ENCODE peak calls at places on chromosome 19, in eight cellular contexts. A is heart left ventricle, D is esophagus squamous epithelium, K is tibial nerve, I is Peyer's patch, P is uterus, N is sigmoid colon, R is stomach. O is an unnamed sample.

GRCh38 chr19:29724102-29724641 is 9.1 kb upstream of the C19orf12 start:
- DNase-seq in A (no peak), D (no peak), K (no peak), I (no peak), P (no peak), N (no peak), R (no peak), O (no peak)

GRCh38 chr19:38736413-38737280 is 7.6 kb downstream of the CAPN12 start:
- DNase-seq in A (peak), D (no peak), K (no peak), I (peak), P (peak), N (peak), R (peak), O (no peak)

GRCh38 chr19:5697022-5697889 is 7.2 kb downstream of the RPL36 start:
- DNase-seq in A (no peak), D (no peak), K (no peak), I (no peak), P (no peak), N (peak), R (no peak), O (no peak)

GRCh38 chr19:3046621-3047306 is 15.5 kb downstream of the TLE5 start:
- DNase-seq in A (no peak), D (no peak), K (peak), I (no peak), P (peak), N (peak), R (no peak), O (no peak)

GRCh38 chr19:10568444-10568825 is 344 bp downstream of the CDKN2D start:
- DNase-seq in A (peak), D (no peak), K (no peak), I (peak), P (no peak), N (peak), R (peak), O (no peak)

GRCh38 chr19:55101261-55101660 is 16.2 kb downstream of the PPP1R12C start:
- DNase-seq in A (no peak), D (no peak), K (no peak), I (no peak), P (no peak), N (no peak), R (no peak), O (no peak)

GRCh38 chr19:29543381-29543780 is 17.6 kb downstream of the VSTM2B start:
- DNase-seq in A (no peak), D (no peak), K (no peak), I (no peak), P (no peak), N (peak), R (no peak), O (no peak)

GRCh38 chr19:511101-511841 is 4.0 kb downstream of the TPGS1 start:
- DNase-seq in A (peak), D (no peak), K (no peak), I (peak), P (no peak), N (peak), R (peak), O (no peak)

GRCh38 chr19:5358173-5358800 is 17.7 kb upstream of the PTPRS start:
- DNase-seq in A (no peak), D (no peak), K (no peak), I (no peak), P (no peak), N (no peak), R (no peak), O (peak)

GRCh38 chr19:54469496-54469934 is 3.6 kb downstream of the CDC42EP5 start:
- DNase-seq in A (peak), D (no peak), K (no peak), I (no peak), P (no peak), N (no peak), R (peak), O (no peak)

DNA sequence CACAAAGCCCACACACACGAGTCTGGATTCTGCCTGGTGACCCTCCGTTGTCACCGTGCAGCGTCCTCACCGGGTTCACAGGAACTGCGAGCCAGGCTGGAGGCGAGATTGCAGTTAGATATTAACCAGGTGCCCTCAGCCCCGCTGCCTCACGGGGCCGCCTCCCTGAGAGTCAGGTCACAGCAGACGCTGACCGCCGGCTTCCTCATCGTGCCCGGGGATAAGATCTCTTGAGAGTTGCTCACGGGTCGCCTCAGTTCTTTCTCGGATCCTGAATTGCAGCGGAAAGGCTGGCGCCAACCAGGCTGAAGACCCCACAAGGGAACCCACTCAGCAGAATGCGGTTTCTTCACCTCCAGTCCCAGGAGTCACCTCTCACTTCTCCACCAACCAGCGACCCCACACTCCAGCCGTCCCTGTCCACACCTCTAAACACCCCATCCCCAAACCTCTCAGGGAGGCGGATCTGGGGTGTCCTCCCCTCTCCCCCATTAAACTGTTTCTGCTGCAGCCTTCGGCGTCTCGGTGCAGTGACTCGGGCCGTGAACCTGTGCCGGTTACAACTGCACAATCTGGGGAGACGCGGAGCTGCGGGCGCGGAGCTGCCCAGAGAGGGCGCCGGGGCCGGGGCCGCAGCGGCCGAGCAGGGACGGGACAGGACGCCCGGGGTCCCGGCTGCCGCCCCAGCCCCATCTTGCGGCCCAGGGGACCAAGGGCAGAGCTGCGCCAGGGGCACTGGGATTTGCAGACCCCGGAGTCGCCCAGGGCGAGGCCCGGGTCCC is 591 bp downstream of the ZNF823 start:
- DNase-seq in A (peak), D (no peak), K (no peak), I (peak), P (peak), N (peak), R (peak), O (peak)
- TF ChIP-seq POLR2A in A (no peak), D (peak), K (no peak), I (peak), P (no peak), N (peak), R (no peak), O (no peak)

GRCh38 chr19:33528404-33528803 is 6.8 kb upstream of the PEPD start:
- DNase-seq in A (no peak), D (no peak), K (no peak), I (no peak), P (no peak), N (no peak), R (no peak), O (no peak)
- TF ChIP-seq POLR2A in A (no peak), D (no peak), K (no peak), I (no peak), P (no peak), N (no peak), R (no peak), O (no peak)

GRCh38 chr19:18763674-18764590 is 27.2 kb downstream of the COMP start:
- DNase-seq in A (no peak), D (no peak), K (no peak), I (no peak), P (no peak), N (no peak), R (no peak), O (no peak)

GRCh38 chr19:18762125-18763023 is 28.7 kb downstream of the COMP start:
- DNase-seq in A (peak), D (no peak), K (peak), I (no peak), P (peak), N (peak), R (peak), O (peak)

GRCh38 chr19:18759435-18760426 is 31.4 kb downstream of the COMP start:
- DNase-seq in A (no peak), D (no peak), K (no peak), I (no peak), P (no peak), N (no peak), R (no peak), O (no peak)

GRCh38 chr19:18760440-18761383 is 30.4 kb downstream of the COMP start:
- DNase-seq in A (no peak), D (no peak), K (no peak), I (no peak), P (no peak), N (no peak), R (no peak), O (no peak)

DNA sequence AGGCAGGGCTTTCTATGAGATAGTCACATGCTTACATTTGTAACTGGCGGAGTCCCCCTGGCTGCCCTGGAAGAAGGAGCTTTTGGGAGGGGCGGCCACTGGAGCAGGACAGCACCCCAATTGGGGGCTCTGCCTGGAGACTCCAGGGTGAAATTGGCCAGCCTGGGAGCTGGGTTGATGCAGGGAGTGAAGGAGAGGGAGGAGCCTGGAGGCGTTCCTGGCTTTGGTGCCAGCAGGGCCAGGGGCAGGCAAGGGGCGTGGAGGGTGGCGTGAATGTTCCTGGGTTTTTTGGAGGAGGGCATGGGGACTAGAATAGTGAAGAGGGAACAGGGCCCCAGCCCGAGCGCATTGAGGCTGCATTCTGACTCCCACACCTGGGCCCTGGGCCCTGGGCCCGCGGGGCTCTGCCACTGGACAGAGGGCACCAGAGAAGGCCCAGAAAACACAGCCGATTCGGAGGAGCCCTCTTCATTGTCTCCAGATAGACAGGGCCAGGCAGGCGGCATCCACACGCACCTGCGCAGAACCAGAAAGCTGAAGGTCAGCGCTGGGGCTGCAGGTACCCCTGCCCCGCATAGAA is 29.5 kb downstream of the COMP start:
- DNase-seq in A (no peak), D (no peak), K (no peak), I (no peak), P (no peak), N (no peak), R (peak), O (no peak)
- TF ChIP-seq POLR2A in A (no peak), D (no peak), K (no peak), I (no peak), P (no peak), N (no peak), R (no peak), O (no peak)

DNA sequence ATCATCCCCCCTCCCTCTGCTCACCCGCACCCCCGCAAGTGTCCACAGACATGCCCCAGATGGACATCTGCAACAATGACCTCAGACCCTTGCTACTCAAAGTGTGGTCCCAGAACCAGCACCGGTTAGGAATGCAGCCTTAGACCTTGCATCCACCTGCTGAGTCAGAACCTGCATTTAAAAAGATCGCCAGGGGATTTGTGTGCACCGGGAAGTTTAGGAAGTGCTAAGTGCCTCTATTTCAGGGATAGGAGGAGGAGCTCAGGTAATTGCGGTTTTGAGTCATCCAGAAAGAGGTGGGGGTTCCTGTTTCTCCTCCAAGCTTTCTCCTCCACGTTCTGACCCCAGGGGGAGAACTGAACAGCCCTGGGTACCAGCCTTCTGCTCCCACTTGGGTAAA is 46.2 kb downstream of the CACNA1A start:
- DNase-seq in A (no peak), D (no peak), K (no peak), I (no peak), P (no peak), N (no peak), R (no peak), O (no peak)
- TF ChIP-seq POLR2A in A (no peak), D (no peak), K (no peak), I (no peak), P (no peak), N (no peak), R (no peak), O (no peak)

GRCh38 chr19:41244117-41244516 is 20.1 kb upstream of the HNRNPUL1 start:
- DNase-seq in A (no peak), D (no peak), K (no peak), I (no peak), P (no peak), N (no peak), R (no peak), O (no peak)

GRCh38 chr19:41238244-41238643 is 19.2 kb downstream of the AXL start:
- DNase-seq in A (no peak), D (no peak), K (no peak), I (no peak), P (no peak), N (no peak), R (no peak), O (no peak)

GRCh38 chr19:41239363-41239762 is 20.3 kb downstream of the AXL start:
- DNase-seq in A (no peak), D (no peak), K (no peak), I (no peak), P (no peak), N (no peak), R (no peak), O (no peak)

GRCh38 chr19:41241859-41242258 is 22.3 kb upstream of the HNRNPUL1 start:
- DNase-seq in A (no peak), D (no peak), K (no peak), I (no peak), P (no peak), N (no peak), R (no peak), O (no peak)

DNA sequence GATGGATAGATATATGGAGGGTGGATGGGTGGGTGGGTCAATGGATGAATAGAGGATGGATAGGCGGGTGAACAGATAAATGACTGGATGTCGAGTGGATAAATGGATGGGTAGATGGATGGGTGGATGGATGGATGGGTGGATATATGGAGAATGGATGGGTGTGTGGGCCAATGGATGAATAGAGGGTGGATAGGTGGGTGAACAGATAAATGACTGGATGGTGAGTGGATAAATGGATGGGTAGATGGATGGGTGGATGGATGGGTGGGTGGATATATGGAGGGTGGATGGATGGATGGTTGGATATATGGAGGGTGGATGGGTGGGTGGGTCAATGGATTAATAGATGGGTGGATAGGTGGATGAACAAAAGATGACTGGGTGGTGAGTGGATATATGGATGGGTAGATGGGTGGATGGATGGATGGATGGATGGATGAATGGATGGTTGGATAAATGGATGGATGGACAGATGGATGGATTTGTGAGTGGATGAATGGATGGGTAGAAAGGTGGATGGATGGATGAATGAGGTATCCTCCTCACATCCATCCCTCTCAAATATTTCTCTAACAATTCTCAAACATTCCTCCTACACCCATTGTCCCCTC is 21.0 kb downstream of the AXL start:
- DNase-seq in A (no peak), D (no peak), K (no peak), I (no peak), P (no peak), N (no peak), R (no peak), O (no peak)
- TF ChIP-seq POLR2A in A (no peak), D (no peak), K (no peak), I (no peak), P (no peak), N (no peak), R (no peak), O (no peak)

DNA sequence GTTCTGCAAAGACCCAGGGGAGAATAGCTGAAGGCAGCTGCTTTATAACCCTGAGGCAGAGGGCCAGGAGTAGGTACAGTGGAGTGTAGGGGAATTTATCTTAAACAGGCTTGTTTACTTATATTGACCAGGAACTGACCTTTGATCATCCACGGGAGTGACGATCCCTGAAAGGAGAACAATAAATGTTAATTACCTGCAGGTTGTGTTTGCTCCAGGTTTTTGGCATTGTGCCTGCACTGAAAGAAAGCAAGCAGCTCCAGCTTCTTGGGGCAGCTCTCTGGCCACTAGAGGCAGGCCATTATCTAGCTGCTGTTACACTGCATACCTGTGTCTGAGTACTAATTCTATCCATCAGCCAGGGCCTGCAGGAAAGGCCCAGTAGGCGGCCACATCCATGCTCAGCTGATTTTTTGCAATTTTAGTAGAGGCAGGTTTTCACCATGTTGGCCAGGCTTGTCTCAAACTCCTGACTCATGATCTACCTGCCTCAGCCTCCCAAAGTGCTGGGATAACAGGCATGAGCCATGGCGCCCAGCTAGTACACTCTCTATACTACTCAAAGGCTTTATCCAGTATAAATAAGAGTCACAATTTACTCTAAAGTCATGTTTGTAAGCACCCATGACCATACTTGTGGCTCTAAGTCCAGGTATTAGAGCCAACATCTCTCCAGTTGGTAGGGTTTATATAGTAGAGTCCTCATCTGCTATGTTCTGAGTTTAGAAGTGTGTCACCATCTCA is 8.5 kb upstream of the ZNF91 start:
- DNase-seq in A (no peak), D (no peak), K (no peak), I (no peak), P (no peak), N (no peak), R (no peak), O (no peak)
- TF ChIP-seq POLR2A in A (no peak), D (no peak), K (no peak), I (no peak), P (no peak), N (no peak), R (no peak), O (no peak)

GRCh38 chr19:8489591-8490394 is 12.6 kb downstream of the PRAM1 start:
- DNase-seq in A (no peak), D (no peak), K (no peak), I (no peak), P (no peak), N (no peak), R (no peak), O (no peak)
- TF ChIP-seq POLR2A in A (no peak), D (no peak), K (no peak), I (no peak), P (no peak), N (no peak), R (no peak), O (no peak)

DNA sequence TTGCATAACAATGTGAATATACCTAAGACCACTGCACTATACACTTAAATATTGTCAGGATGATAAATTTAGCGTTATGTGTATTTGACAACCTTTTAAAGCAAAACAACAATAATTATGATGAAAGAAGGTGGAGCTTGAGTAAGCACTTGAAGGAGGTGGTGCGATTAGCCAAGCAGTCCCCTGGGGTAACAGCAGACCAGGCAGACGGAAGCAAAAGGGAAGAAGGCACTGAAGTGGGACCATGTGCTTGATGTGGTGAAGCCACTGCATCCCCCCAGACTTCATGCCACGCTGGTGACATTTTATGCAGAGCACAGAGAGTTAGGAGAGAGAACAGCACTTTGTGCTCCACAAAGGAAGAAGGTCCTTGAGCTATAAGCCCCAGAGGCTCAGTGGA is 58.3 kb upstream of the ZNF507 start:
- DNase-seq in A (no peak), D (no peak), K (no peak), I (no peak), P (no peak), N (no peak), R (no peak), O (no peak)
- TF ChIP-seq POLR2A in A (no peak), D (no peak), K (no peak), I (no peak), P (no peak), N (no peak), R (no peak), O (no peak)

GRCh38 chr19:49149652-49150105 is 5.5 kb downstream of the HRC start:
- DNase-seq in A (peak), D (no peak), K (peak), I (no peak), P (peak), N (peak), R (peak), O (peak)
- TF ChIP-seq POLR2A in A (no peak), D (no peak), K (no peak), I (no peak), P (no peak), N (no peak), R (no peak), O (no peak)

O was measured in testis.